ENCODE peak calls at places on chromosomes 1 and 21, in seven cellular contexts. N is tibial nerve, J is HepG2, K is HCT116, X is A549, D is heart left ventricle, F is stomach. Q is an unnamed sample.
A peak's percentile ranks its signal among the peaks of the same experiment; 100 is the strongest.

GRCh38 chr1:9643351-9644256 is 7.9 kb upstream of the PIK3CD start:
- DNase-seq in K (no peak), D (no peak), X (no peak), J (no peak), N (no peak), F (no peak), Q (no peak)

GRCh38 chr1:234863596-234863995 is 253.6 kb upstream of the IRF2BP2 start:
- DNase-seq in N (no peak), K (no peak), F (no peak), D (no peak), J (no peak), X (no peak), Q (peak; percentile 63)

GRCh38 chr1:7988576-7988975 is 27.1 kb downstream of the PARK7 start:
- DNase-seq in X (no peak), N (no peak), D (no peak), K (no peak), J (no peak), F (no peak), Q (no peak)

GRCh38 chr1:61083799-61084385 is 1.5 kb downstream of the NFIA start:
- DNase-seq in J (no peak), N (no peak), X (no peak), K (no peak), D (no peak), F (no peak), Q (no peak)

GRCh38 chr21:39000496-39000895 is 182.8 kb downstream of the PSMG1 start:
- DNase-seq in X (no peak), F (no peak), K (no peak), J (no peak), D (no peak), N (no peak), Q (no peak)

GRCh38 chr21:41360072-41360821 is 1.6 kb upstream of the MX2 start:
- DNase-seq in F (peak; percentile 79), X (no peak), N (peak; percentile 53), K (no peak), D (no peak), J (peak; percentile 46), Q (peak; percentile 49)

GRCh38 chr1:69671363-69672010 is 103.8 kb downstream of the LRRC7 start:
- DNase-seq in F (peak; percentile 30), D (no peak), J (no peak), X (no peak), N (no peak), K (no peak), Q (no peak)

GRCh38 chr1:223500560-223501425 is 107.6 kb downstream of the CCDC185 start:
- DNase-seq in F (no peak), X (peak; percentile 56), D (no peak), J (no peak), N (no peak), K (peak; percentile 22), Q (peak; percentile 16)

GRCh38 chr1:59714966-59715365 is 99.8 kb upstream of the HOOK1 start:
- DNase-seq in F (no peak), K (no peak), N (no peak), J (no peak), D (no peak), X (no peak), Q (no peak)

GRCh38 chr1:59718989-59719360 is 95.8 kb upstream of the HOOK1 start:
- DNase-seq in D (peak; percentile 34), F (no peak), N (no peak), X (no peak), K (no peak), J (no peak), Q (no peak)

GRCh38 chr1:59716551-59717231 is 98.1 kb upstream of the HOOK1 start:
- DNase-seq in D (no peak), J (no peak), N (no peak), X (no peak), K (no peak), F (no peak), Q (no peak)

GRCh38 chr1:59720716-59721115 is 94.0 kb upstream of the HOOK1 start:
- DNase-seq in D (no peak), N (no peak), X (no peak), J (no peak), K (no peak), F (no peak), Q (no peak)

DNA sequence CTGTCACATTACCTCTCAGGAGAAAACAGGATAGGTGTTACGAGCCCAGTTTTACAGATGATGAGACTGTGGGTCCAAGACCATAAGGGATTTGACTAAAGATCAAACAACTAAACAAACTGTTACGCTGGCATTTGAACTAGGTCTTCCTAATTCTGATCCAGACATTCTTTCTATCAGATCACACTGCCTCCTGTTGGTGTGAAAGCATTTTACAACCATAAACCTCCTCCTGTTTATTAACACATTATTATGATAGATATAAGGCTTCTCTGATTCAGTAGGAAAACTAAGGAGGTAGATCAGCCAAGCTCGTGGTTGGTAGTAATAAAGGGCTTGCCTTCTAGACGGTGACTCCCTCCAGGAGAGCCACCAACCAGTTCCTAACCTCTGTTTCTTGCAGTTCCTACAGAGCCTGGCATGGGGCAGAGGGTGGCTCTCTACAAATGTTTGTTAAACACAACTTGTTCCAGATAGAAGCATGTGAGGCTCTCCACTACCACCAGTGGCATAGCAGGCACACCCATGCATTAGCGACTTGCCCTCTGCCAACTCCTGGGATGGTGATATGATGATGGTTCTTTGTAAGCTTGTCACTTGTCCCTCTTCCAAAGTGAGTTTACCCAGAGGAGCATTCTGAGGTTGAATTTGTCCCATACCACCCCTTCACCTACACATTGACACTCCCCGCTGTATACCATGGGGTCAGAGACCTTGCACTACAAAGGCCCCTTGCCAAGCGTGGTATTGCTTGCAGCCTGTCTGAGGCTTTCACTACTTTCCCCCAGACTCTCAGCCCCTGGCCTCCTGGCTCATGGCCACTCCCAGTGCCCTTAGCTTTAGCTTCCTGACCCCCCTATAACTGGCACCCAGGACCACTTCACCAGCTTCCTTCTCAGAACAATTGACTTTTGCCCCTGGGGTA is 96.4 kb upstream of the HOOK1 start:
- DNase-seq in D (no peak), K (peak; percentile 42), N (no peak), J (peak; percentile 28), X (no peak), F (no peak), Q (no peak)
- TF ChIP-seq CTCF in D (no peak), K (peak; percentile 30), N (no peak), J (peak; percentile 45), X (peak; percentile 13), F (no peak), Q (peak; percentile 34)

GRCh38 chr1:207021139-207021861 is 11.3 kb downstream of the C1orf116 start:
- DNase-seq in F (no peak), X (peak; percentile 77), J (peak; percentile 89), D (no peak), K (no peak), N (no peak), Q (no peak)

GRCh38 chr1:207024202-207025143 is 8.1 kb downstream of the C1orf116 start:
- DNase-seq in J (no peak), K (no peak), F (peak; percentile 77), N (no peak), D (no peak), X (no peak), Q (no peak)

GRCh38 chr1:207021876-207022596 is 10.5 kb downstream of the C1orf116 start:
- DNase-seq in J (no peak), D (no peak), N (no peak), K (no peak), F (no peak), X (no peak), Q (no peak)

GRCh38 chr1:207025144-207025880 is 7.2 kb downstream of the C1orf116 start:
- DNase-seq in X (peak; percentile 78), J (peak; percentile 89), F (peak; percentile 72), N (no peak), K (no peak), D (no peak), Q (no peak)

GRCh38 chr1:207022996-207023679 is 9.4 kb downstream of the C1orf116 start:
- DNase-seq in F (no peak), N (no peak), X (no peak), K (no peak), D (no peak), J (peak; percentile 43), Q (no peak)
- H3K4me1 ChIP-seq in F (peaks cover 70% of the 10 kb centered on the region), N (peaks cover 24% of the 10 kb centered on the region), X (peaks cover 93% of the 10 kb centered on the region), K (peaks cover 43% of the 10 kb centered on the region), D (peaks cover 35% of the 10 kb centered on the region), J (peaks cover 96% of the 10 kb centered on the region), Q (no peaks in the 10 kb centered on the region)

DNA sequence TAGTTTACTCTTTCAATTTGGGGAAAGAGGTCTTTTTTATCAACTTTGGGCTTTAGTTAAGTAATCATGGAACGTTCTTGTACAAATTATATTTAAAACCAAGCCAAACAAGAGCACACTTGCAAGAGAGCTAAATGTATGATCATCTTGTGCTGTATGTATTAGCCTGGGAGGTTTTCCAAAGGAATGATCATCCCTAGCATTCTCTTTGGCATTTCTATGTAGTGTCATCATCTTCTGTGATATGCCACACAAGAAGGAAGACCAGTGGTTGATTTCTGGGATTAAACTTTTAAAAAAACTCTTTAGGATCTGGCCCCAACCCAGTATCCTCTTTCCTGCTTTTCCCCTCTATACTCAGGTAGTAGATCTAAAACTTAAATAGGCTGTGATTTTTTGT is 38.4 kb upstream of the KCNQ4 start:
- DNase-seq in J (no peak), D (no peak), F (no peak), N (no peak), X (no peak), K (no peak), Q (no peak)
- TF ChIP-seq POLR2A in J (no peak), D (no peak), F (no peak), N (no peak), X (no peak), K (no peak), Q (no peak)

GRCh38 chr1:44783697-44784093 is 4.3 kb downstream of the BEST4 start:
- DNase-seq in N (no peak), D (no peak), K (no peak), F (peak; percentile 71), J (no peak), X (no peak), Q (no peak)

GRCh38 chr1:44785027-44785376 is 3.0 kb downstream of the BEST4 start:
- DNase-seq in D (no peak), J (no peak), K (no peak), N (no peak), X (no peak), F (no peak), Q (no peak)

GRCh38 chr1:44785501-44786137 is 2.4 kb downstream of the BEST4 start:
- DNase-seq in N (no peak), J (no peak), X (no peak), F (no peak), D (no peak), K (no peak), Q (no peak)

GRCh38 chr1:44786138-44786840 is 1.7 kb downstream of the BEST4 start:
- DNase-seq in D (peak; percentile 68), N (no peak), J (peak; percentile 60), K (peak; percentile 45), X (peak; percentile 75), F (peak; percentile 77), Q (peak; percentile 64)

DNA sequence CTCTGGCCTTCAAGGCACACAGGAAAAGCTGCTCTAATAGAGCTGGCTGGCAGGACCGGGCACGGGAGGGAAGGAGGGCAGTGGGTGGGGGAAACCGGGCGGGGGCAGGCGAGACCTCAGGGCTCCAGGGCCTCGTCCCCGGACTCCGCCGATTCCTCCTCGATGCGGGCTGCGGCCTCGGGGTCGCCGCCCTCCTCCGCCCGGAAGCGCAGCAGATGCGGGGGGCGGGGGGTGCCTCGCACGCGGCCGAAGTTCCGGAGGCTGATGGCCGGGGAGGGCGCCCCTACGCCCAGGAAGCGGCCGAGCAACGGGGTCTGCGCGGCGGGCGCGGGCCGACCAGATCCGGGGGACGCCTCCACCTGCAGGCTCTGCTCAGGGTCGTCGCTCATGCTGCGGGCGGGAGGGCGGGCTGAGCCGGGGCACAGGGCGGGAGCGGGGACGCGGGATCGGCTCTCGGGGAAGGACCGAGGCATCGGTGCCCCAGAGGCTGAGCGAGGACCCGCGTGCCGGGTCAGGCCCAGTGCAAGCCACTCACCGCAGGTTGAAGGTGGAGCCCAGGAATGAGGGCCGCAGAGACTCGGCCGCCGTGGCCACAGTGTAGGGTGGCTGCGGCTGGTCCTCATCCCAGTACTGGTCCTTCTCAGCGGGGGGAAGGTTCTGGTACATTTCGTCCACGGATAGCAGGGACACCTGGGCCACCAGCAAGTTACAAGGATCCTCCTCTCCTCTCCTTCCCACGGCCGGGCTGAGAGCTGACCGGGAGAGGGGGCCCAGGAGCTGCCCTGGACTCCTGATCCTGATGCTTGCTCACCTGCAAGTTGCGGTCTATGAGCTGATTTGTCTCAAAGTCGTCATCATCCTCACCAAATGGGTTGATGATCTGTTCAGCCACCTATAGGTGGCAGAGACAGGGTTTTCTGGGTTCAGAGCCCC is 3.6 kb downstream of the BEST4 start:
- DNase-seq in F (no peak), K (no peak), X (no peak), D (peak; percentile 37), N (no peak), J (peak; percentile 59), Q (peak; percentile 35)
- TF ChIP-seq CTCF in F (no peak), K (no peak), X (no peak), D (no peak), N (no peak), J (peak; percentile 65), Q (no peak)

Q was measured in uterus.